ENCODE peak calls at places on chromosomes 1 and 21, in seven cellular contexts. K is tibial nerve, V is uterus, X is body of pancreas, Q is adrenal gland, G is K562, M is lower leg skin. T is an unnamed sample.
A peak's percentile ranks its signal among the peaks of the same experiment; 100 is the strongest.

GRCh38 chr1:212482006-212482351 is 49.3 kb downstream of the NENF start:
- DNase-seq in K (no peak), V (no peak), X (no peak), Q (no peak), G (no peak), M (no peak), T (no peak)

GRCh38 chr1:117425050-117425734 is 57.9 kb downstream of the MAN1A2 start:
- DNase-seq in K (no peak), V (no peak), X (no peak), Q (no peak), G (no peak), M (no peak), T (no peak)

GRCh38 chr1:6971048-6971447 is 185.8 kb downstream of the CAMTA1 start:
- DNase-seq in K (no peak), V (no peak), X (no peak), Q (no peak), G (no peak), M (no peak), T (no peak)

GRCh38 chr21:32826317-32827167 is 55.0 kb upstream of the PAXBP1 start:
- DNase-seq in K (no peak), V (peak; percentile 31), X (peak; percentile 26), Q (peak; percentile 54), G (peak; percentile 36), M (no peak), T (no peak)

GRCh38 chr21:38322551-38322950 is 65.8 kb downstream of the KCNJ15 start:
- DNase-seq in K (no peak), V (no peak), X (no peak), Q (no peak), G (no peak), M (no peak), T (no peak)

GRCh38 chr1:30258876-30259275 is 464.5 kb downstream of the MATN1 start:
- DNase-seq in K (no peak), V (no peak), X (no peak), Q (no peak), G (no peak), M (no peak), T (no peak)

GRCh38 chr1:51535006-51535592 is 16.0 kb upstream of the EPS15 start:
- DNase-seq in K (peak; percentile 52), V (peak; percentile 68), X (peak; percentile 37), Q (peak; percentile 73), G (no peak), M (peak; percentile 66), T (peak; percentile 48)

GRCh38 chr1:114091711-114092110 is 62.0 kb downstream of the SYT6 start:
- DNase-seq in K (no peak), V (no peak), X (no peak), Q (no peak), G (no peak), M (no peak), T (no peak)

GRCh38 chr1:51955797-51956527 is 34.5 kb downstream of the RAB3B start:
- DNase-seq in K (no peak), V (no peak), X (no peak), Q (no peak), G (no peak), M (no peak), T (no peak)

GRCh38 chr1:20621012-20621411 is 12.2 kb upstream of the PINK1 start:
- DNase-seq in K (no peak), V (no peak), X (no peak), Q (no peak), G (no peak), M (no peak), T (no peak)

GRCh38 chr1:33985656-33986055 is 121.8 kb downstream of the HMGB4 start:
- DNase-seq in K (no peak), V (no peak), X (no peak), Q (no peak), G (no peak), M (no peak), T (no peak)

GRCh38 chr1:226608699-226609505 is 60.3 kb downstream of the STUM start:
- DNase-seq in K (no peak), V (peak; percentile 79), X (peak; percentile 74), Q (peak; percentile 72), G (peak; percentile 91), M (no peak), T (no peak)

GRCh38 chr21:25426580-25426979 is 180.7 kb downstream of the MRPL39 start:
- DNase-seq in K (no peak), V (no peak), X (no peak), Q (no peak), G (no peak), M (no peak), T (no peak)

GRCh38 chr1:209721406-209721805 is 16.8 kb downstream of the HSD11B1 start:
- DNase-seq in K (no peak), V (no peak), X (no peak), Q (no peak), G (no peak), M (no peak), T (no peak)

GRCh38 chr1:211639500-211640361 is 35.7 kb downstream of the NEK2 start:
- DNase-seq in K (no peak), V (no peak), X (no peak), Q (no peak), G (no peak), M (no peak), T (no peak)

DNA sequence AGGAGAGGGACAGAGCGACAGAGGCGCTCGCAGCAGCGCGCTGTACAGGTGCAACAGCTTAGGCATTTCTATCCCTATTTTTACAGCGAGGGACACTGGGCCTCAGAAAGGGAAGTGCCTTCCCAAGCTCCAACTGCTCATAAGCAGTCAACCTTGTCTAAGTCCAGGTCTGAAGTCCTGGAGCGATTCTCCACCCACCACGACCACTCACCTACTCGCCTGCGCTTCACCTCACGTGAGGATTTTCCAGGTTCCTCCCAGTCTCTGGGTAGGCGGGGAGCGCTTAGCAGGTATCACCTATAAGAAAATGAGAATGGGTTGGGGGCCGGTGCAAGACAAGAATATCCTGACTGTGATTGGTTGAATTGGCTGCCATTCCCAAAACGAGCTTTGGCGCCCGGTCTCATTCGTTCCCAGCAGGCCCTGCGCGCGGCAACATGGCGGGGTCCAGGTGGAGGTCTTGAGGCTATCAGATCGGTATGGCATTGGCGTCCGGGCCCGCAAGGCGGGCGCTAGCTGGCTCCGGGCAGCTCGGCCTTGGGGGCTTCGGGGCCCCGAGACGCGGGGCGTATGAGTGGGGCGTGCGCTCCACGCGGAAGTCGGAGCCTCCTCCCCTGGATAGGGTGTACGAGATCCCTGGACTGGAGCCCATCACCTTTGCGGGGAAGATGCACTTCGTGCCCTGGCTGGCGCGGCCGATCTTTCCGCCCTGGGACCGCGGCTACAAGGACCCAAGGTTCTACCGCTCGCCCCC is at the start of the genes CYB5RL and MRPL37:
- DNase-seq in K (peak; percentile 84), V (peak; percentile 95), X (peak; percentile 93), Q (peak; percentile 96), G (peak; percentile 100), M (peak; percentile 95), T (peak; percentile 89)
- TF ChIP-seq POLR2A in K (no peak), V (no peak), X (peak; percentile 74), Q (no peak), G (peak; percentile 95), M (no peak), T (no peak)

GRCh38 chr1:65231718-65232330 is 77.5 kb upstream of the DNAJC6 start:
- DNase-seq in K (no peak), V (no peak), X (no peak), Q (no peak), G (peak; percentile 39), M (no peak), T (no peak)
- TF ChIP-seq CTCF in K (no peak), V (no peak), X (no peak), Q (no peak), G (no peak), M (no peak), T (no peak)

GRCh38 chr1:67058761-67059160 is 4.8 kb upstream of the SLC35D1 start:
- DNase-seq in K (no peak), V (no peak), X (no peak), Q (no peak), G (no peak), M (no peak), T (no peak)

GRCh38 chr1:67052741-67053534 is 1.0 kb downstream of the SLC35D1 start:
- DNase-seq in K (peak; percentile 23), V (peak; percentile 32), X (peak; percentile 40), Q (peak; percentile 52), G (no peak), M (peak; percentile 45), T (peak; percentile 67)

GRCh38 chr1:67053535-67053784 is 488 bp downstream of the SLC35D1 start:
- DNase-seq in K (no peak), V (no peak), X (peak; percentile 77), Q (peak; percentile 65), G (peak; percentile 64), M (no peak), T (peak; percentile 56)

GRCh38 chr1:67058242-67058641 is 4.3 kb upstream of the SLC35D1 start:
- DNase-seq in K (no peak), V (no peak), X (no peak), Q (no peak), G (no peak), M (no peak), T (no peak)

GRCh38 chr1:67053785-67054759 is at the start of gene SLC35D1:
- DNase-seq in K (peak; percentile 46), V (peak; percentile 61), X (peak; percentile 66), Q (peak; percentile 69), G (peak; percentile 73), M (peak; percentile 53), T (peak; percentile 58)
- TF ChIP-seq POLR2A in K (peak; percentile 12), V (no peak), X (peak; percentile 86), Q (peak; percentile 62), G (peak; percentile 87), M (no peak), T (peak; percentile 22)

DNA sequence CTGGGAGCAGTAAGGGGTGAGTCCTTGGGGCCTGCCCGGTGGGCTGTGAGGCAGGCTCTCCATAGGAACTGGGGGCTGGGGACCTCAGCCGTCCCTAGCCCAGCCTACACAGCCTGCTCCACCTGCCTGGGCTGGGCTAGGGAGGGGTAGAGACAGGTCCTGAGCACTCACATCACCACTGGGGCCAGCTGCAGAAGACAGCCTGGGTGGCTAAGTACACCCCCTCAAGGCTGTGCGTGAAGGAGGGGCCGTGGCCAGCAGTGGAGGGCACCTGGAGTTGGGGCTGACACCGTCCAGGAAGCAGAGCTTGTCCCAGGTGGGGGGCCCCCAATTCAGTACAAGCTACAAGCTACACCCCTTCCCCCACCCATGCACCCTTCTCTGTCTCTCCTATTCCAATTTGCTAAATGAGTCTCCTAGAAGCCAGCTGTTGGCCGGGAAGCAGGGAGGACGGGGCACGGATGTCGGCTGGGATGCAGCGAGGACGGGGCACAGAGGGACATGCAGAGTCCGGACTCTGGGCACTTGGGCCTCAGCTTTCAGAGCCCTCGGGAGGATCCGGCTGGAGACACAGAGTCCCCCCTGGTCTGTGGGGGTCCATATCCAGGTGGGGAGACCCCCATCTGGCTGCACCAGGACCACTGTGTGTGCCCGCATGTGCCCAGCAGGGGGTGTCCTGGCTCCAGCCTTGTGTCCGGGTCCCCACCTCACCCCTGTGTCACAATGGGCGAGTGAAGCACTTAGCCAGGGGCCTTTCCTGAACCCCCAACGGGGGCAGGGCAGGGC is 1.8 kb downstream of the ISG15 start:
- DNase-seq in K (no peak), V (no peak), X (no peak), Q (no peak), G (no peak), M (no peak), T (no peak)
- TF ChIP-seq CTCF in K (no peak), V (peak; percentile 34), X (no peak), Q (no peak), G (peak; percentile 43), M (no peak), T (no peak)

T was measured in breast epithelium.